ENCODE peak calls at places on chromosomes 16 and 17, in nine cellular contexts. One of them, this sample, is unnamed.

GRCh38 chr17:79051306-79051705 is 23.3 kb upstream of the ENGASE start:
- DNase-seq in fibroblast of mammary gland: peak; percentile 34
- DNase-seq in progenitor cell of endocrine pancreas: no peak
- DNase-seq in CD4-positive, alpha-beta T cell: no peak
- DNase-seq in GM12865: no peak
- DNase-seq in HFFc6: no peak
- DNase-seq in transverse colon: no peak
- DNase-seq in AG04449: no peak
- DNase-seq in heart right ventricle: no peak
- DNase-seq in this sample: no peak

GRCh38 chr16:31074814-31075183 is 577 bp downstream of the ZNF646 start:
- DNase-seq in transverse colon: no peak
- DNase-seq in HFFc6: no peak
- DNase-seq in CD4-positive, alpha-beta T cell: no peak
- DNase-seq in progenitor cell of endocrine pancreas: no peak
- DNase-seq in GM12865: no peak
- DNase-seq in fibroblast of mammary gland: peak; percentile 49
- DNase-seq in AG04449: no peak
- DNase-seq in heart right ventricle: no peak
- DNase-seq in this sample: no peak

GRCh38 chr17:81553616-81554181 is 1.5 kb upstream of the FAAP100 start:
- DNase-seq in CD4-positive, alpha-beta T cell: no peak
- DNase-seq in HFFc6: peak; percentile 96
- DNase-seq in progenitor cell of endocrine pancreas: no peak
- DNase-seq in transverse colon: peak; percentile 33
- DNase-seq in heart right ventricle: no peak
- DNase-seq in GM12865: no peak
- DNase-seq in AG04449: peak; percentile 77
- DNase-seq in fibroblast of mammary gland: peak; percentile 99
- DNase-seq in this sample: no peak

GRCh38 chr17:81445642-81446500 is 50.6 kb downstream of the BAHCC1 start:
- DNase-seq in AG04449: no peak
- DNase-seq in transverse colon: no peak
- DNase-seq in HFFc6: no peak
- DNase-seq in CD4-positive, alpha-beta T cell: no peak
- DNase-seq in fibroblast of mammary gland: no peak
- DNase-seq in progenitor cell of endocrine pancreas: no peak
- DNase-seq in GM12865: no peak
- DNase-seq in heart right ventricle: no peak
- DNase-seq in this sample: no peak

GRCh38 chr17:63571632-63572310 is 21.5 kb downstream of the DCAF7 start:
- DNase-seq in fibroblast of mammary gland: peak; percentile 80
- DNase-seq in GM12865: no peak
- DNase-seq in AG04449: peak; percentile 31
- DNase-seq in progenitor cell of endocrine pancreas: no peak
- DNase-seq in HFFc6: peak; percentile 82
- DNase-seq in heart right ventricle: no peak
- DNase-seq in transverse colon: no peak
- DNase-seq in CD4-positive, alpha-beta T cell: no peak
- DNase-seq in this sample: no peak

GRCh38 chr16:50252874-50253510 is 13.4 kb upstream of the ADCY7 start:
- DNase-seq in HFFc6: no peak
- DNase-seq in heart right ventricle: no peak
- DNase-seq in AG04449: no peak
- DNase-seq in progenitor cell of endocrine pancreas: no peak
- DNase-seq in CD4-positive, alpha-beta T cell: no peak
- DNase-seq in GM12865: no peak
- DNase-seq in fibroblast of mammary gland: no peak
- DNase-seq in transverse colon: no peak
- DNase-seq in this sample: no peak

GRCh38 chr16:72889616-72890235 is 158.2 kb downstream of the ZFHX3 start:
- DNase-seq in progenitor cell of endocrine pancreas: no peak
- DNase-seq in HFFc6: no peak
- DNase-seq in fibroblast of mammary gland: no peak
- DNase-seq in GM12865: no peak
- DNase-seq in transverse colon: no peak
- DNase-seq in heart right ventricle: no peak
- DNase-seq in CD4-positive, alpha-beta T cell: no peak
- DNase-seq in AG04449: no peak
- DNase-seq in this sample: no peak

GRCh38 chr16:1528921-1529537 is 4.4 kb upstream of the TMEM204 start:
- DNase-seq in progenitor cell of endocrine pancreas: no peak
- DNase-seq in CD4-positive, alpha-beta T cell: no peak
- DNase-seq in transverse colon: no peak
- DNase-seq in fibroblast of mammary gland: no peak
- DNase-seq in heart right ventricle: no peak
- DNase-seq in AG04449: no peak
- DNase-seq in HFFc6: no peak
- DNase-seq in GM12865: no peak
- DNase-seq in this sample: no peak

GRCh38 chr17:81206166-81206565 is 16.6 kb downstream of the CEP131 start:
- DNase-seq in CD4-positive, alpha-beta T cell: no peak
- DNase-seq in transverse colon: no peak
- DNase-seq in AG04449: no peak
- DNase-seq in progenitor cell of endocrine pancreas: no peak
- DNase-seq in heart right ventricle: no peak
- DNase-seq in HFFc6: no peak
- DNase-seq in GM12865: no peak
- DNase-seq in fibroblast of mammary gland: no peak
- DNase-seq in this sample: no peak

GRCh38 chr16:13322357-13322756 is 421.0 kb downstream of the SHISA9 start:
- DNase-seq in HFFc6: no peak
- DNase-seq in heart right ventricle: no peak
- DNase-seq in CD4-positive, alpha-beta T cell: no peak
- DNase-seq in AG04449: no peak
- DNase-seq in transverse colon: no peak
- DNase-seq in progenitor cell of endocrine pancreas: no peak
- DNase-seq in GM12865: peak; percentile 50
- DNase-seq in fibroblast of mammary gland: no peak
- DNase-seq in this sample: peak; percentile 38

GRCh38 chr17:40331743-40332641 is 23.0 kb downstream of the RARA start:
- DNase-seq in progenitor cell of endocrine pancreas: no peak
- DNase-seq in HFFc6: no peak
- DNase-seq in heart right ventricle: peak; percentile 92
- DNase-seq in transverse colon: peak; percentile 64
- DNase-seq in GM12865: no peak
- DNase-seq in AG04449: no peak
- DNase-seq in fibroblast of mammary gland: peak; percentile 75
- DNase-seq in CD4-positive, alpha-beta T cell: no peak
- DNase-seq in this sample: no peak

GRCh38 chr16:54633943-54634362 is 296.7 kb upstream of the IRX5 start:
- DNase-seq in fibroblast of mammary gland: peak; percentile 18
- DNase-seq in progenitor cell of endocrine pancreas: no peak
- DNase-seq in transverse colon: no peak
- DNase-seq in HFFc6: no peak
- DNase-seq in GM12865: no peak
- DNase-seq in heart right ventricle: peak; percentile 27
- DNase-seq in AG04449: no peak
- DNase-seq in CD4-positive, alpha-beta T cell: no peak
- DNase-seq in this sample: no peak

GRCh38 chr17:47697948-47698711 is 4.2 kb downstream of the TBKBP1 start:
- DNase-seq in heart right ventricle: no peak
- DNase-seq in fibroblast of mammary gland: no peak
- DNase-seq in HFFc6: no peak
- DNase-seq in progenitor cell of endocrine pancreas: no peak
- DNase-seq in GM12865: no peak
- DNase-seq in transverse colon: no peak
- DNase-seq in AG04449: no peak
- DNase-seq in CD4-positive, alpha-beta T cell: no peak
- DNase-seq in this sample: no peak

GRCh38 chr16:56569971-56570370 is 5.1 kb downstream of the MT4 start:
- DNase-seq in heart right ventricle: no peak
- DNase-seq in fibroblast of mammary gland: no peak
- DNase-seq in transverse colon: no peak
- DNase-seq in progenitor cell of endocrine pancreas: no peak
- DNase-seq in HFFc6: no peak
- DNase-seq in CD4-positive, alpha-beta T cell: no peak
- DNase-seq in GM12865: no peak
- DNase-seq in AG04449: no peak
- DNase-seq in this sample: no peak

GRCh38 chr17:2266045-2266864 is 37.3 kb downstream of the SMG6 start:
- DNase-seq in fibroblast of mammary gland: no peak
- DNase-seq in GM12865: peak; percentile 93
- DNase-seq in HFFc6: no peak
- DNase-seq in heart right ventricle: peak; percentile 34
- DNase-seq in CD4-positive, alpha-beta T cell: peak; percentile 63
- DNase-seq in progenitor cell of endocrine pancreas: no peak
- DNase-seq in transverse colon: peak; percentile 66
- DNase-seq in AG04449: no peak
- DNase-seq in this sample: peak; percentile 58

GRCh38 chr17:1056761-1057160 is 59.8 kb downstream of the TIMM22 start:
- DNase-seq in transverse colon: no peak
- DNase-seq in HFFc6: no peak
- DNase-seq in heart right ventricle: no peak
- DNase-seq in fibroblast of mammary gland: no peak
- DNase-seq in progenitor cell of endocrine pancreas: no peak
- DNase-seq in AG04449: no peak
- DNase-seq in CD4-positive, alpha-beta T cell: no peak
- DNase-seq in GM12865: no peak
- DNase-seq in this sample: no peak

GRCh38 chr17:56172517-56172982 is 19.3 kb downstream of the ANKFN1 start:
- DNase-seq in CD4-positive, alpha-beta T cell: no peak
- DNase-seq in fibroblast of mammary gland: no peak
- DNase-seq in HFFc6: peak; percentile 43
- DNase-seq in transverse colon: no peak
- DNase-seq in AG04449: no peak
- DNase-seq in heart right ventricle: peak; percentile 10
- DNase-seq in progenitor cell of endocrine pancreas: no peak
- DNase-seq in GM12865: no peak
- DNase-seq in this sample: no peak

GRCh38 chr17:73231363-73231762 is 30.3 kb downstream of the CPSF4L start:
- DNase-seq in heart right ventricle: no peak
- DNase-seq in CD4-positive, alpha-beta T cell: no peak
- DNase-seq in GM12865: no peak
- DNase-seq in HFFc6: peak; percentile 11
- DNase-seq in transverse colon: peak; percentile 13
- DNase-seq in progenitor cell of endocrine pancreas: no peak
- DNase-seq in fibroblast of mammary gland: no peak
- DNase-seq in AG04449: no peak
- DNase-seq in this sample: no peak

DNA sequence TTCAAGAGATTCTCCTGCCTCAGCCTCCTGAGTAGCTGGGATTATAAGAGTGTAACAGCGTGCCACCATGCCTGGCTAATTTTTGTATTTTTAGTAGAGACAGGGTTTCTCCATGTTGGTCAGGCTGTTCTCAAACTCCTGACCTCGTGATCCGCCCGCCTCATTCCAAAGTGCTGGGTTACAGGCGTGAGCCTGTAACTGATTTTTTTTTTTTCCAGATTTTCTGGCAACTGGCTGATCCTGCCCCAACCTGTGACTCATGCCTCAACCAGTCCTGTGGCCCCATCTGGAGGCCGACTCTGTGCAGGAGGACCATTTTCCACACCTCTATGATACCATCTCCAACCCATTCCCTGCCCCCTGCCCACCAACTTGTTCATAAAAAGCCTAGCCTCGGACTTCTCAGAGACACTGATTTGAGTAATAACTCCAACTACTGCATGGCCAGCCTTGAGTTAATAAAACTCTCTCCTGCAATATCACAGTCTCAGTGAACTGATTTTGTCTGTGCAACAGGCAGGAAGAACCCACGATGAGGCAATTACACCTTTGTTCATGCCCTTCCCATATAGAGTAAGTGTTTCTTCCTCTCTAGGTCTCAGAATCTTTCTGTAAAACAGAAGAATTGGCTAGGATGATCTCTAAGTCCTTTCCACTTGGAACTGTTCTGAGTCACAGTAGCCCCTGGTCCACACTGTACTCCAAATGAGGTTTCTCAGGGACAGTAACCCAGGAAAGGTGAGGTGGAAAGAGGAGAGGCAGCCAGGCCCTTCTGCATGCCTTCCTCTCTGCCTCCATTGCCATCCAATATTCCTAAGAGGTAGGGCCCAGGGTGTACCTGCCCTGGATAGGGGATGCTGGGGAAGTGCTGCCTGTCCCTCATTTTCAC is 8.8 kb upstream of the CNOT1 start:
- DNase-seq in transverse colon: peak; percentile 35
- DNase-seq in HFFc6: peak; percentile 82
- DNase-seq in progenitor cell of endocrine pancreas: no peak
- DNase-seq in heart right ventricle: peak; percentile 14
- DNase-seq in CD4-positive, alpha-beta T cell: no peak
- DNase-seq in AG04449: peak; percentile 63
- DNase-seq in fibroblast of mammary gland: peak; percentile 90
- DNase-seq in GM12865: no peak
- DNase-seq in this sample: no peak
- TF ChIP-seq CTCF in transverse colon: no peak
- TF ChIP-seq CTCF in HFFc6: peak; percentile 67
- TF ChIP-seq CTCF in progenitor cell of endocrine pancreas: no peak
- TF ChIP-seq CTCF in heart right ventricle: peak; percentile 31
- TF ChIP-seq CTCF in CD4-positive, alpha-beta T cell: no peak
- TF ChIP-seq CTCF in AG04449: peak; percentile 63
- TF ChIP-seq CTCF in fibroblast of mammary gland: peak; percentile 53
- TF ChIP-seq CTCF in GM12865: peak; percentile 2
- TF ChIP-seq CTCF in this sample: no peak

DNA sequence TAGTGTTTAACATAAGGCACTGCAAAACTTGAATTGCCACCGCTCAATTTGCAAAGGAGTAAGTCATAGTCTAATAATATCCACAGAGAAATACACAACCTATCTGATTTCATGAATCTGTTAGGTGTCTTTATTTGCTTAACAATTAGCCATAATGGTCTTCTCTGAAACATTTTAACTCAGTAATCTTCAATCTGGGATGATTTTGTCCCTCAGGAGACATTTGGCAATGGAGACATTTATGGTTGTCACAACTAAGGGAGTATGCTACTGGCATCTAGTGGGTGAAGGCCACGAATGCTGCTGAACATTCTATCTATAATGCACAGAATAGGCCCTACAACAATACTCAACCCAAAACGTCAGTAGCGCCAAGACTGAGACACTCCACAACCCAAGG is 4.3 kb downstream of the UBE2G1 start:
- DNase-seq in fibroblast of mammary gland: peak; percentile 25
- DNase-seq in HFFc6: no peak
- DNase-seq in progenitor cell of endocrine pancreas: no peak
- DNase-seq in heart right ventricle: no peak
- DNase-seq in CD4-positive, alpha-beta T cell: no peak
- DNase-seq in AG04449: no peak
- DNase-seq in transverse colon: no peak
- DNase-seq in GM12865: no peak
- DNase-seq in this sample: no peak
- TF ChIP-seq CTCF in fibroblast of mammary gland: no peak
- TF ChIP-seq CTCF in HFFc6: no peak
- TF ChIP-seq CTCF in progenitor cell of endocrine pancreas: no peak
- TF ChIP-seq CTCF in heart right ventricle: no peak
- TF ChIP-seq CTCF in CD4-positive, alpha-beta T cell: no peak
- TF ChIP-seq CTCF in AG04449: no peak
- TF ChIP-seq CTCF in transverse colon: no peak
- TF ChIP-seq CTCF in GM12865: no peak
- TF ChIP-seq CTCF in this sample: no peak

GRCh38 chr17:14805348-14805747 is 459.8 kb downstream of the PMP22 start:
- DNase-seq in progenitor cell of endocrine pancreas: no peak
- DNase-seq in GM12865: no peak
- DNase-seq in AG04449: no peak
- DNase-seq in fibroblast of mammary gland: peak; percentile 29
- DNase-seq in transverse colon: no peak
- DNase-seq in CD4-positive, alpha-beta T cell: no peak
- DNase-seq in HFFc6: no peak
- DNase-seq in heart right ventricle: no peak
- DNase-seq in this sample: no peak
- TF ChIP-seq CTCF in progenitor cell of endocrine pancreas: no peak
- TF ChIP-seq CTCF in GM12865: no peak
- TF ChIP-seq CTCF in AG04449: peak; percentile 3
- TF ChIP-seq CTCF in fibroblast of mammary gland: no peak
- TF ChIP-seq CTCF in transverse colon: no peak
- TF ChIP-seq CTCF in CD4-positive, alpha-beta T cell: no peak
- TF ChIP-seq CTCF in HFFc6: no peak
- TF ChIP-seq CTCF in heart right ventricle: no peak
- TF ChIP-seq CTCF in this sample: no peak

GRCh38 chr16:14377326-14377725 is 252.7 kb downstream of the PARN start:
- DNase-seq in GM12865: no peak
- DNase-seq in fibroblast of mammary gland: peak; percentile 86
- DNase-seq in AG04449: no peak
- DNase-seq in heart right ventricle: no peak
- DNase-seq in progenitor cell of endocrine pancreas: no peak
- DNase-seq in CD4-positive, alpha-beta T cell: no peak
- DNase-seq in transverse colon: no peak
- DNase-seq in HFFc6: peak; percentile 34
- DNase-seq in this sample: no peak
- TF ChIP-seq CTCF in GM12865: no peak
- TF ChIP-seq CTCF in fibroblast of mammary gland: no peak
- TF ChIP-seq CTCF in AG04449: no peak
- TF ChIP-seq CTCF in heart right ventricle: no peak
- TF ChIP-seq CTCF in progenitor cell of endocrine pancreas: no peak
- TF ChIP-seq CTCF in CD4-positive, alpha-beta T cell: no peak
- TF ChIP-seq CTCF in transverse colon: no peak
- TF ChIP-seq CTCF in HFFc6: no peak
- TF ChIP-seq CTCF in this sample: no peak

This sample was measured in GM13976.